ENCODE peak calls at places on chromosomes 11 and 22, in four cellular contexts. J, T, C and X are unnamed samples. For H3K4me1, the result is how much of the 10 kb centered on the place peaks cover.

GRCh38 chr11:25441432-25441831 is 890.5 kb upstream of the ANO3 start:
- DNase-seq in C (no peak), J (no peak), T (no peak), X (no peak)

GRCh38 chr22:17098379-17098819 is 13.6 kb downstream of the IL17RA start:
- DNase-seq in C (no peak), T (no peak), J (no peak), X (no peak)

GRCh38 chr11:72951193-72951592 is 137.0 kb downstream of the ATG16L2 start:
- DNase-seq in T (no peak), J (no peak), C (no peak), X (no peak)

GRCh38 chr11:94855666-94856065 is 87.5 kb downstream of the AMOTL1 start:
- DNase-seq in T (no peak), J (no peak), C (no peak), X (no peak)

GRCh38 chr22:25141994-25142620 is 57.6 kb upstream of the CRYBB3 start:
- DNase-seq in J (no peak), C (no peak), T (no peak), X (no peak)

GRCh38 chr11:75212463-75212862 is 28.1 kb upstream of the TPBGL start:
- DNase-seq in J (no peak), C (no peak), T (no peak), X (no peak)

GRCh38 chr22:40728731-40729189 is 49.5 kb downstream of the MCHR1 start:
- DNase-seq in C (no peak), T (no peak), J (no peak), X (no peak)

GRCh38 chr11:59012942-59013256 is 73.2 kb upstream of the GLYATL1B start:
- DNase-seq in T (no peak), C (no peak), J (no peak), X (no peak)

GRCh38 chr11:43419460-43419859 is 60.7 kb downstream of the TTC17 start:
- DNase-seq in C (no peak), J (peak), T (no peak), X (peak)

GRCh38 chr11:106082096-106082495 is 4.6 kb downstream of the AASDHPPT start:
- DNase-seq in C (no peak), J (no peak), T (no peak), X (no peak)

GRCh38 chr11:83272627-83273026 is 13.5 kb downstream of the CCDC90B start:
- DNase-seq in J (no peak), C (no peak), T (no peak), X (no peak)

GRCh38 chr11:2527621-2528291 is 82.9 kb downstream of the KCNQ1 start:
- DNase-seq in T (no peak), C (no peak), J (no peak), X (no peak)

GRCh38 chr11:130979386-130979972 is 63.2 kb upstream of the SNX19 start:
- DNase-seq in C (no peak), J (no peak), T (no peak), X (peak)

GRCh38 chr11:122690801-122691649 is 35.5 kb downstream of the UBASH3B start:
- DNase-seq in J (no peak), C (no peak), T (no peak), X (no peak)

GRCh38 chr11:122691751-122692150 is 36.2 kb downstream of the UBASH3B start:
- DNase-seq in T (no peak), J (peak), C (no peak), X (no peak)

GRCh38 chr11:122690292-122690691 is 34.8 kb downstream of the UBASH3B start:
- DNase-seq in J (no peak), C (no peak), T (no peak), X (no peak)

GRCh38 chr11:122695076-122695620 is 39.6 kb downstream of the UBASH3B start:
- DNase-seq in J (no peak), C (no peak), T (no peak), X (no peak)

GRCh38 chr11:122692444-122692843 is 36.9 kb downstream of the UBASH3B start:
- DNase-seq in T (no peak), J (no peak), C (no peak), X (peak)
- H3K4me1 ChIP-seq in T (under half), J (under half), C (under half), X (under half)

GRCh38 chr22:37931893-37932389 is 21.5 kb downstream of the C22orf23 start:
- DNase-seq in J (no peak), C (no peak), T (no peak), X (no peak)
- TF ChIP-seq ZNF274 in J (no peak), C (no peak), T (no peak), X (no peak)

GRCh38 chr11:48384670-48385069 is 18.4 kb upstream of the OR4C5 start:
- DNase-seq in C (no peak), T (no peak), J (no peak), X (peak)
- H3K4me1 ChIP-seq in C (under half), T (under half), J (under half), X (under half)

GRCh38 chr11:132610216-132610615 is 922.1 kb downstream of the OPCML start:
- DNase-seq in J (no peak), T (no peak), C (no peak), X (no peak)

GRCh38 chr11:132605794-132606570 is 926.3 kb downstream of the OPCML start:
- DNase-seq in J (no peak), T (no peak), C (no peak), X (no peak)

GRCh38 chr11:132601863-132602262 is 930.4 kb downstream of the OPCML start:
- DNase-seq in C (no peak), J (no peak), T (no peak), X (no peak)

GRCh38 chr11:132607575-132607974 is 924.7 kb downstream of the OPCML start:
- DNase-seq in T (no peak), J (no peak), C (no peak), X (no peak)

GRCh38 chr11:132604446-132604845 is 927.9 kb downstream of the OPCML start:
- DNase-seq in C (no peak), T (no peak), J (no peak), X (no peak)
- TF ChIP-seq ZNF274 in C (no peak), T (no peak), J (no peak), X (no peak)

GRCh38 chr11:9568854-9569587 is 4.4 kb upstream of the WEE1 start:
- DNase-seq in J (peak), C (no peak), T (no peak), X (peak)

GRCh38 chr11:9567401-9567800 is 6.1 kb upstream of the WEE1 start:
- DNase-seq in J (no peak), T (no peak), C (no peak), X (no peak)

GRCh38 chr11:9568161-9568853 is 5.2 kb upstream of the WEE1 start:
- DNase-seq in T (no peak), J (no peak), C (no peak), X (no peak)

GRCh38 chr11:9565822-9566560 is 7.5 kb upstream of the WEE1 start:
- DNase-seq in C (peak), T (peak), J (peak), X (peak)

GRCh38 chr11:9566561-9567063 is 6.9 kb upstream of the WEE1 start:
- DNase-seq in J (no peak), T (no peak), C (no peak), X (no peak)
- H3K4me1 ChIP-seq in J (half or more), T (under half), C (under half), X (under half)

GRCh38 chr11:112320668-112321067 is 60.0 kb upstream of the PLET1 start:
- DNase-seq in C (no peak), J (peak), T (no peak), X (no peak)

GRCh38 chr11:112318661-112319060 is 58.0 kb upstream of the PLET1 start:
- DNase-seq in T (no peak), C (no peak), J (no peak), X (no peak)

GRCh38 chr11:112315861-112316739 is 55.4 kb upstream of the PLET1 start:
- DNase-seq in C (no peak), J (no peak), T (no peak), X (no peak)

GRCh38 chr11:112316971-112317370 is 56.3 kb upstream of the PLET1 start:
- DNase-seq in J (no peak), C (no peak), T (no peak), X (no peak)

DNA sequence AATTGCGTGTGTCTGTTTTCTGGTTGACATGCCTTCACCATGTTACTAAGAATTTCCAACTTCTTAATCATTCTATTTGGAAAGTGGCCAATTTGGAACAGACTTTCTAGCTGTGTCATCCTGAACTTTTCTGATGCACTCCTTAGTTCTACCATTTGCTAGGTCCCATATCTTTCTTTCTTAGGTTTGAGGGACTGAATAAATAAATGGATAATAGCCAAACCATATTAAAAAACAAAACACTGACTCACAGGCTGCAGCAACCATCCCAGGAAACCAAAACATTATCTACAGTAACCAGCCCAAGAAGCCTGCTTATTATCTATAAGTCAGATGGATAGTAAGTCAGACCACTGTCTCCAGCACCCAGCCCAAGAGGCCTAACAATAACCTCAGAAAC is 57.5 kb upstream of the PLET1 start:
- DNase-seq in J (no peak), C (no peak), T (no peak), X (no peak)
- TF ChIP-seq ZNF274 in J (no peak), C (no peak), T (no peak), X (no peak)

DNA sequence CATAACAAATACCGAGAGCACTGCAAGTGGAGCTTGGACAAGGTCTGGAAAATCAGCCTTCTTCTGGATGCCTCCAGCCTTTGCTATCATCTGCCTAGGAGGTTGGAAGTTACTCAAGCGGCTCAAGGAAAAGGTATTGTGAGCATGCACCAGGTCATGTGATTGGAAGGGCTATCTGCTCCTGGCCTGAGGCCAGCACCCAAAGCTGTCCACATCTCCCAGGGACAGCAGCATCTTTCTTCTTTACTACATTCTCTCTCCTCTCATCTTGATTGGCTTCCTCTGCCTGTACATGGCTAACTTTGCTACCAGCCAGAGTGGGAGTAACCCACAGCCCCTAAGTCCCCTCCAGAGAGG is 44.2 kb upstream of the AMPD3 start:
- DNase-seq in C (no peak), J (no peak), T (no peak), X (no peak)
- H3K4me1 ChIP-seq in C (under half), J (under half), T (under half), X (under half)

GRCh38 chr11:93743316-93743715 is 1.8 kb downstream of the C11orf54 start:
- DNase-seq in J (no peak), T (no peak), C (no peak), X (no peak)
- TF ChIP-seq ZNF274 in J (no peak), T (no peak), C (no peak), X (no peak)

DNA sequence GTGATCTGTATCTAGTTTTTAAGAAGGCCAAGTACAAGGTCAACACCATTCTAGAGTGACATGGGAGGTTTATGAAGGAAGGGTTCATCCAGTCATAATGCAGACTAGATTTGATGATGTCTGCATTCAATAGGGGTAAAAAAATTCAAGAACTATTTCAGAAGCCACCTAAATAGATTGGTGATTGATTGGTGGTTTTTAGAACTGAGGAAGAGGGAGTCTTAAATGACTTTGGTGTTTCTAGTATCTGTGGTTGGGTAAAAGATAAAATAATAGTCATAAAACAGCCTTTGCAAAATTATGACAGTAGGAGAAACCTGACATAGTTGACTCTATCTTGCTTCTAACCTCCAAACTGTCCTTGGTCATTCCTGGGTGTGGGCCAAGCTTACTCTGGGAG is 114.1 kb downstream of the OPCML start:
- DNase-seq in C (no peak), J (no peak), T (no peak), X (no peak)
- H3K4me1 ChIP-seq in C (under half), J (under half), T (under half), X (under half)